ENCODE peak calls at places on chromosomes 3 and 15, in seven cellular contexts. One of them, this sample, is unnamed.

GRCh38 chr3:131730581-131730980 is 227.8 kb upstream of the MRPL3 start:
- DNase-seq in foreskin fibroblast: peak; percentile 65
- DNase-seq in fibroblast of mammary gland: peak; percentile 38
- DNase-seq in mammary epithelial cell: peak; percentile 14
- DNase-seq in uterus: no peak
- DNase-seq in BJ: no peak
- DNase-seq in endothelial cell: no peak
- DNase-seq in this sample: peak; percentile 22

GRCh38 chr3:115704661-115705338 is 81.5 kb downstream of the GAP43 start:
- DNase-seq in uterus: no peak
- DNase-seq in fibroblast of mammary gland: no peak
- DNase-seq in endothelial cell: no peak
- DNase-seq in foreskin fibroblast: peak; percentile 23
- DNase-seq in mammary epithelial cell: no peak
- DNase-seq in BJ: no peak
- DNase-seq in this sample: no peak

GRCh38 chr15:28922712-28923012 is 36.9 kb downstream of the APBA2 start:
- DNase-seq in uterus: no peak
- DNase-seq in foreskin fibroblast: no peak
- DNase-seq in BJ: no peak
- DNase-seq in mammary epithelial cell: no peak
- DNase-seq in fibroblast of mammary gland: no peak
- DNase-seq in endothelial cell: no peak
- DNase-seq in this sample: no peak

GRCh38 chr3:159785276-159785675 is 203.4 kb upstream of the IL12A start:
- DNase-seq in uterus: no peak
- DNase-seq in fibroblast of mammary gland: peak; percentile 33
- DNase-seq in mammary epithelial cell: peak; percentile 41
- DNase-seq in endothelial cell: no peak
- DNase-seq in foreskin fibroblast: peak; percentile 62
- DNase-seq in BJ: no peak
- DNase-seq in this sample: no peak

GRCh38 chr15:80747317-80748053 is 31.7 kb upstream of the CEMIP start:
- DNase-seq in uterus: no peak
- DNase-seq in mammary epithelial cell: no peak
- DNase-seq in endothelial cell: no peak
- DNase-seq in fibroblast of mammary gland: no peak
- DNase-seq in foreskin fibroblast: no peak
- DNase-seq in BJ: no peak
- DNase-seq in this sample: no peak

GRCh38 chr3:196518999-196519737 is 4.0 kb upstream of the SMCO1 start:
- DNase-seq in uterus: peak; percentile 25
- DNase-seq in fibroblast of mammary gland: peak; percentile 84
- DNase-seq in foreskin fibroblast: peak; percentile 88
- DNase-seq in BJ: no peak
- DNase-seq in endothelial cell: peak; percentile 24
- DNase-seq in mammary epithelial cell: peak; percentile 63
- DNase-seq in this sample: peak; percentile 45

GRCh38 chr15:96381463-96381862 is 51.0 kb downstream of the NR2F2 start:
- DNase-seq in fibroblast of mammary gland: peak; percentile 37
- DNase-seq in foreskin fibroblast: no peak
- DNase-seq in mammary epithelial cell: no peak
- DNase-seq in BJ: no peak
- DNase-seq in endothelial cell: no peak
- DNase-seq in uterus: no peak
- DNase-seq in this sample: no peak

GRCh38 chr3:58065700-58066167 is 57.5 kb downstream of the FLNB start:
- DNase-seq in uterus: no peak
- DNase-seq in BJ: no peak
- DNase-seq in mammary epithelial cell: no peak
- DNase-seq in fibroblast of mammary gland: no peak
- DNase-seq in endothelial cell: no peak
- DNase-seq in foreskin fibroblast: peak; percentile 14
- DNase-seq in this sample: no peak

GRCh38 chr15:66919421-66919820 is 146.0 kb upstream of the SMAD3 start:
- DNase-seq in foreskin fibroblast: no peak
- DNase-seq in fibroblast of mammary gland: no peak
- DNase-seq in uterus: no peak
- DNase-seq in BJ: no peak
- DNase-seq in endothelial cell: no peak
- DNase-seq in mammary epithelial cell: no peak
- DNase-seq in this sample: no peak

GRCh38 chr15:69025320-69025719 is 10.8 kb downstream of the NOX5 start:
- DNase-seq in foreskin fibroblast: no peak
- DNase-seq in endothelial cell: no peak
- DNase-seq in mammary epithelial cell: no peak
- DNase-seq in uterus: no peak
- DNase-seq in fibroblast of mammary gland: no peak
- DNase-seq in BJ: no peak
- DNase-seq in this sample: no peak

GRCh38 chr3:45092132-45093031 is 53.8 kb downstream of the CDCP1 start:
- DNase-seq in foreskin fibroblast: peak; percentile 52
- DNase-seq in uterus: peak; percentile 79
- DNase-seq in endothelial cell: no peak
- DNase-seq in BJ: peak; percentile 66
- DNase-seq in fibroblast of mammary gland: peak; percentile 42
- DNase-seq in mammary epithelial cell: peak; percentile 94
- DNase-seq in this sample: peak; percentile 88

GRCh38 chr15:76345880-76346665 is 9.5 kb downstream of the ISL2 start:
- DNase-seq in fibroblast of mammary gland: no peak
- DNase-seq in BJ: no peak
- DNase-seq in mammary epithelial cell: no peak
- DNase-seq in uterus: no peak
- DNase-seq in endothelial cell: no peak
- DNase-seq in foreskin fibroblast: peak; percentile 91
- DNase-seq in this sample: no peak

GRCh38 chr3:171541647-171542046 is 81.4 kb upstream of the TNIK start:
- DNase-seq in fibroblast of mammary gland: no peak
- DNase-seq in foreskin fibroblast: no peak
- DNase-seq in mammary epithelial cell: no peak
- DNase-seq in uterus: no peak
- DNase-seq in BJ: no peak
- DNase-seq in endothelial cell: no peak
- DNase-seq in this sample: no peak

GRCh38 chr3:171535799-171536198 is 75.6 kb upstream of the TNIK start:
- DNase-seq in fibroblast of mammary gland: no peak
- DNase-seq in foreskin fibroblast: no peak
- DNase-seq in endothelial cell: no peak
- DNase-seq in mammary epithelial cell: no peak
- DNase-seq in uterus: no peak
- DNase-seq in BJ: no peak
- DNase-seq in this sample: no peak

GRCh38 chr3:171542976-171543375 is 82.8 kb upstream of the TNIK start:
- DNase-seq in BJ: no peak
- DNase-seq in foreskin fibroblast: no peak
- DNase-seq in mammary epithelial cell: no peak
- DNase-seq in uterus: no peak
- DNase-seq in fibroblast of mammary gland: no peak
- DNase-seq in endothelial cell: no peak
- DNase-seq in this sample: no peak

GRCh38 chr3:171543759-171544284 is 83.6 kb upstream of the TNIK start:
- DNase-seq in mammary epithelial cell: no peak
- DNase-seq in BJ: no peak
- DNase-seq in fibroblast of mammary gland: no peak
- DNase-seq in foreskin fibroblast: no peak
- DNase-seq in uterus: no peak
- DNase-seq in endothelial cell: no peak
- DNase-seq in this sample: no peak

GRCh38 chr3:171541181-171541580 is 81.0 kb upstream of the TNIK start:
- DNase-seq in endothelial cell: no peak
- DNase-seq in foreskin fibroblast: no peak
- DNase-seq in BJ: no peak
- DNase-seq in uterus: no peak
- DNase-seq in fibroblast of mammary gland: no peak
- DNase-seq in mammary epithelial cell: no peak
- DNase-seq in this sample: no peak
- TF ChIP-seq CTCF in endothelial cell: no peak
- TF ChIP-seq CTCF in foreskin fibroblast: no peak
- TF ChIP-seq CTCF in BJ: no peak
- TF ChIP-seq CTCF in uterus: no peak
- TF ChIP-seq CTCF in fibroblast of mammary gland: no peak
- TF ChIP-seq CTCF in mammary epithelial cell: no peak
- TF ChIP-seq CTCF in this sample: no peak

GRCh38 chr3:141782386-141782932 is 19.3 kb downstream of the GRK7 start:
- DNase-seq in fibroblast of mammary gland: no peak
- DNase-seq in endothelial cell: no peak
- DNase-seq in uterus: no peak
- DNase-seq in BJ: no peak
- DNase-seq in mammary epithelial cell: peak; percentile 12
- DNase-seq in foreskin fibroblast: no peak
- DNase-seq in this sample: no peak
- TF ChIP-seq CTCF in fibroblast of mammary gland: peak; percentile 12
- TF ChIP-seq CTCF in endothelial cell: no peak
- TF ChIP-seq CTCF in uterus: no peak
- TF ChIP-seq CTCF in BJ: no peak
- TF ChIP-seq CTCF in mammary epithelial cell: no peak
- TF ChIP-seq CTCF in foreskin fibroblast: no peak
- TF ChIP-seq CTCF in this sample: no peak

GRCh38 chr3:185070491-185071335 is 82.1 kb downstream of the C3orf70 start:
- DNase-seq in endothelial cell: peak; percentile 34
- DNase-seq in uterus: no peak
- DNase-seq in foreskin fibroblast: peak; percentile 39
- DNase-seq in BJ: no peak
- DNase-seq in fibroblast of mammary gland: peak; percentile 12
- DNase-seq in mammary epithelial cell: peak; percentile 21
- DNase-seq in this sample: peak; percentile 16
- TF ChIP-seq CTCF in endothelial cell: peak; percentile 22
- TF ChIP-seq CTCF in uterus: no peak
- TF ChIP-seq CTCF in foreskin fibroblast: peak; percentile 43
- TF ChIP-seq CTCF in BJ: peak; percentile 66
- TF ChIP-seq CTCF in fibroblast of mammary gland: peak; percentile 17
- TF ChIP-seq CTCF in mammary epithelial cell: no peak
- TF ChIP-seq CTCF in this sample: peak; percentile 41

GRCh38 chr3:13335503-13335902 is 84.6 kb downstream of the NUP210 start:
- DNase-seq in endothelial cell: no peak
- DNase-seq in uterus: no peak
- DNase-seq in BJ: no peak
- DNase-seq in fibroblast of mammary gland: no peak
- DNase-seq in mammary epithelial cell: no peak
- DNase-seq in foreskin fibroblast: no peak
- DNase-seq in this sample: no peak

GRCh38 chr3:13338231-13338630 is 81.9 kb downstream of the NUP210 start:
- DNase-seq in foreskin fibroblast: no peak
- DNase-seq in fibroblast of mammary gland: peak; percentile 9
- DNase-seq in endothelial cell: no peak
- DNase-seq in uterus: no peak
- DNase-seq in mammary epithelial cell: no peak
- DNase-seq in BJ: no peak
- DNase-seq in this sample: peak; percentile 14

GRCh38 chr3:13336592-13336991 is 83.5 kb downstream of the NUP210 start:
- DNase-seq in endothelial cell: no peak
- DNase-seq in uterus: no peak
- DNase-seq in foreskin fibroblast: no peak
- DNase-seq in fibroblast of mammary gland: no peak
- DNase-seq in mammary epithelial cell: no peak
- DNase-seq in BJ: no peak
- DNase-seq in this sample: no peak

GRCh38 chr3:13339833-13340232 is 80.3 kb downstream of the NUP210 start:
- DNase-seq in uterus: no peak
- DNase-seq in BJ: no peak
- DNase-seq in endothelial cell: no peak
- DNase-seq in fibroblast of mammary gland: no peak
- DNase-seq in foreskin fibroblast: no peak
- DNase-seq in mammary epithelial cell: no peak
- DNase-seq in this sample: no peak

DNA sequence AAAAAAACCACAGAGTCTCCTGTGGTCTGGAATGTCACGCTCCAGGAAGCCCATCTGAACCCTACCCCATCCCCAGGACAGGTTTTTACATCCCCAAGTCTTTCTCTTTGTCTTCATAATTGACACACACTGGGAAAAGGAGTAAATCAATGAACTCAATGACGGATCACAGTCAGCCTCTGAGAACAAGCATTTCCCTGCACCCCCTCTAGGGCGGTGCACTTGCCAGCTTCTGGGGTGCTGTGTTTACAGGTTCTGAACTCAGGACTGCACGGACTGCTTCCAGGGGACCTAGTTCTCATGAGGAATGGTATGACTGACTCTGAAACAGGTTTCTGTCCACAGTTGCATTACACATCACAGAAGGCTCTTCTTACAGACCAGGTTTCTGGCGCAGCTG is 81.1 kb downstream of the NUP210 start:
- DNase-seq in fibroblast of mammary gland: no peak
- DNase-seq in BJ: no peak
- DNase-seq in uterus: no peak
- DNase-seq in foreskin fibroblast: no peak
- DNase-seq in endothelial cell: no peak
- DNase-seq in mammary epithelial cell: no peak
- DNase-seq in this sample: no peak
- TF ChIP-seq CTCF in fibroblast of mammary gland: no peak
- TF ChIP-seq CTCF in BJ: no peak
- TF ChIP-seq CTCF in uterus: no peak
- TF ChIP-seq CTCF in foreskin fibroblast: no peak
- TF ChIP-seq CTCF in endothelial cell: no peak
- TF ChIP-seq CTCF in mammary epithelial cell: peak; percentile 2
- TF ChIP-seq CTCF in this sample: peak; percentile 17

GRCh38 chr3:54837964-54838363 is 89.9 kb downstream of the LRTM1 start:
- DNase-seq in fibroblast of mammary gland: peak; percentile 32
- DNase-seq in BJ: no peak
- DNase-seq in foreskin fibroblast: peak; percentile 63
- DNase-seq in uterus: no peak
- DNase-seq in mammary epithelial cell: no peak
- DNase-seq in endothelial cell: no peak
- DNase-seq in this sample: peak; percentile 45

GRCh38 chr3:54836876-54837275 is 91.0 kb downstream of the LRTM1 start:
- DNase-seq in foreskin fibroblast: peak; percentile 26
- DNase-seq in mammary epithelial cell: no peak
- DNase-seq in endothelial cell: no peak
- DNase-seq in fibroblast of mammary gland: no peak
- DNase-seq in BJ: no peak
- DNase-seq in uterus: no peak
- DNase-seq in this sample: no peak

GRCh38 chr3:54843352-54843751 is 84.5 kb downstream of the LRTM1 start:
- DNase-seq in mammary epithelial cell: no peak
- DNase-seq in foreskin fibroblast: no peak
- DNase-seq in BJ: no peak
- DNase-seq in endothelial cell: no peak
- DNase-seq in uterus: no peak
- DNase-seq in fibroblast of mammary gland: no peak
- DNase-seq in this sample: no peak

GRCh38 chr3:54846085-54846484 is 81.8 kb downstream of the LRTM1 start:
- DNase-seq in endothelial cell: no peak
- DNase-seq in uterus: no peak
- DNase-seq in fibroblast of mammary gland: no peak
- DNase-seq in BJ: no peak
- DNase-seq in mammary epithelial cell: no peak
- DNase-seq in foreskin fibroblast: no peak
- DNase-seq in this sample: no peak

DNA sequence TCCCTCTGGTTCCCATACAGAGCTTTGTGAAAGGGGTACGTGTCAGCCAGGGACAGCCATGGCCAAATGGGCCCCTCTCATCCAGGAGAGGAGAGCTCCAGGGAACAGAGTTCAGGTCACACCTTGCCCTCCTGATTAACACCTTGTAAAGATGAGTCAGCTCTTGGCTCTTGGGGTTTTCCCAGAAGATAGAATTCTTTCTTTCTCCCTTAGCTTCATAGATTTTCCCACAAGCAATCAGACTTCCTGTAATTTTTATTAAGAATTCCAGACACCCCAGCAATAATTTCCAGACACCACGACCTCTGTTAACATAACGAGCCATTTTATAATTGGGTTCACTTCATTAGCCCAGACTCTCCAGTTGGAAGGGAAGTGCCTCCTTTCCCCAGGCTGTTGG is 86.4 kb downstream of the LRTM1 start:
- DNase-seq in foreskin fibroblast: no peak
- DNase-seq in fibroblast of mammary gland: no peak
- DNase-seq in uterus: no peak
- DNase-seq in endothelial cell: no peak
- DNase-seq in BJ: no peak
- DNase-seq in mammary epithelial cell: no peak
- DNase-seq in this sample: no peak
- TF ChIP-seq CTCF in foreskin fibroblast: no peak
- TF ChIP-seq CTCF in fibroblast of mammary gland: no peak
- TF ChIP-seq CTCF in uterus: no peak
- TF ChIP-seq CTCF in endothelial cell: no peak
- TF ChIP-seq CTCF in BJ: no peak
- TF ChIP-seq CTCF in mammary epithelial cell: no peak
- TF ChIP-seq CTCF in this sample: no peak

This sample was measured in HFFc6.